ENCODE peak calls at places on chromosomes 1 and 21, in ten cellular contexts. U is lower leg skin, A is heart left ventricle, W is right lobe of liver, L is tibial nerve, I is sigmoid colon, F is breast epithelium, X is upper lobe of left lung, E is endothelial cell of umbilical vein, D is IMR-90. M is an unnamed sample.
A peak's percentile ranks its signal among the peaks of the same experiment; 100 is the strongest.

GRCh38 chr1:171110485-171111340 is 20.0 kb downstream of the FMO3 start:
- DNase-seq in X (no peak), I (no peak), A (no peak), D (peak; percentile 75), L (no peak), U (no peak), E (no peak), F (no peak), W (no peak), M (no peak)

GRCh38 chr1:8747879-8748825 is 69.3 kb downstream of the RERE start:
- DNase-seq in U (no peak), X (no peak), F (no peak), L (no peak), A (no peak), I (no peak), W (no peak), D (peak; percentile 41), E (no peak), M (no peak)

GRCh38 chr1:9912264-9912936 is 2.3 kb upstream of the CTNNBIP1 start:
- DNase-seq in A (no peak), X (no peak), F (no peak), W (no peak), U (no peak), L (no peak), I (no peak), E (no peak), D (no peak), M (no peak)

GRCh38 chr1:217889401-217889800 is 258.3 kb downstream of the SPATA17 start:
- DNase-seq in X (no peak), A (no peak), E (no peak), I (no peak), U (no peak), W (no peak), F (no peak), D (peak; percentile 2), L (no peak), M (no peak)

GRCh38 chr1:175218786-175219447 is 26.3 kb upstream of the KIAA0040 start:
- DNase-seq in X (no peak), D (no peak), E (no peak), L (no peak), U (no peak), F (no peak), A (no peak), I (no peak), W (no peak), M (no peak)

GRCh38 chr1:93690921-93691789 is 9.5 kb upstream of the BCAR3 start:
- DNase-seq in D (no peak), E (no peak), W (no peak), X (no peak), U (no peak), A (no peak), I (peak; percentile 46), L (no peak), F (no peak), M (no peak)

GRCh38 chr1:64962447-64962846 is 3.9 kb downstream of the JAK1 start:
- DNase-seq in L (no peak), X (no peak), F (no peak), I (no peak), A (no peak), E (no peak), D (no peak), W (no peak), U (no peak), M (no peak)

GRCh38 chr1:98078586-98078985 is 157.8 kb upstream of the DPYD start:
- DNase-seq in X (no peak), D (peak; percentile 52), I (no peak), L (no peak), F (no peak), U (no peak), E (no peak), A (no peak), W (no peak), M (no peak)

GRCh38 chr1:56469640-56470371 is 109.6 kb downstream of the PLPP3 start:
- DNase-seq in E (peak; percentile 62), U (no peak), F (no peak), X (peak; percentile 41), L (no peak), A (no peak), W (no peak), D (peak; percentile 57), I (no peak), M (no peak)

GRCh38 chr1:78340006-78340405 is 150.8 kb upstream of the PTGFR start:
- DNase-seq in F (no peak), D (peak; percentile 88), I (no peak), E (peak; percentile 56), X (no peak), A (no peak), L (no peak), W (no peak), U (no peak), M (no peak)

GRCh38 chr1:175459839-175460238 is 267.3 kb upstream of the KIAA0040 start:
- DNase-seq in L (no peak), X (no peak), W (no peak), D (no peak), E (no peak), I (no peak), F (no peak), A (no peak), U (no peak), M (no peak)

GRCh38 chr1:147243228-147243685 is 773 bp downstream of the CHD1L start:
- DNase-seq in D (peak; percentile 86), E (peak; percentile 70), L (peak; percentile 24), U (peak; percentile 21), A (peak; percentile 28), F (no peak), I (no peak), X (no peak), W (peak; percentile 60), M (no peak)

GRCh38 chr1:37020653-37021277 is 13.6 kb downstream of the GRIK3 start:
- DNase-seq in X (no peak), I (no peak), D (no peak), F (no peak), U (no peak), E (peak; percentile 2), L (no peak), W (no peak), A (no peak), M (no peak)

GRCh38 chr1:81443288-81443687 is 357.4 kb upstream of the ADGRL2 start:
- DNase-seq in X (no peak), E (no peak), F (no peak), U (no peak), L (no peak), D (no peak), W (no peak), I (no peak), A (no peak), M (no peak)

GRCh38 chr1:75273110-75273509 is 138.9 kb downstream of the LHX8 start:
- DNase-seq in D (no peak), W (no peak), I (no peak), F (no peak), E (no peak), X (no peak), U (no peak), L (no peak), A (no peak), M (no peak)

GRCh38 chr21:36847189-36847588 is 119.3 kb downstream of the HLCS start:
- DNase-seq in W (no peak), F (no peak), X (no peak), A (no peak), U (no peak), D (peak; percentile 85), I (no peak), E (peak; percentile 67), L (no peak), M (peak; percentile 31)

DNA sequence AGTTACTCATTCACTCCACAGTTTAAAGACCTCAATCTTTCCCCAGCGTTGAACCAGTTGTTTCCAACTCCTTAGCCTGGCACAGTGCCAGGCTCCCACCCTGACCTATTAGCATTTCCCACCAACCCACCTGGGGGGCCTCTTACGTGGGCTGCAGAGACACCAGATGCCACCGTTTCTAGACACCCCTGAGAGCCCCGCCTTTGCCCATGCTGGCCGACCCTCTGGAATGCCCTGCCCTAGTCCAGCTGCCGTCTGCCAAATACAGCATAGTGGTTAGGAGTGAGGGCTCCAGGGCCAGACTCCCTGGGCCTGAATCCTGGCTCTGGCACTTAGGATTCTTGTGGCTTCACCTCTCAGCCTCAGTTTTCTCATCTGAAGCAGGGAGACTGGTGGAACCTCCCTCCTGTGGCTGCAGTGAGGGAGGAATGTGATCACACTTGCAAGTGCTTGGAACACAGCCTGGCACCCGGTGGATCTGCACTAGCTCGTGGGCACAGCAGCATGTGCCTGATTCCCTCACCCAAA is 65.2 kb downstream of the TMCO4 start:
- DNase-seq in D (peak; percentile 27), F (no peak), E (no peak), W (no peak), A (no peak), X (no peak), U (no peak), I (peak; percentile 74), L (no peak), M (no peak)
- TF ChIP-seq CTCF in D (no peak), F (no peak), E (no peak), W (no peak), A (no peak), X (no peak), U (no peak), I (no peak), L (no peak), M (no peak)

GRCh38 chr1:248858096-248858890 is 592 bp downstream of the ZNF692 start:
- DNase-seq in E (peak; percentile 72), X (peak; percentile 84), L (peak; percentile 32), W (peak; percentile 76), A (peak; percentile 77), U (no peak), D (peak; percentile 64), F (peak; percentile 77), I (peak; percentile 87), M (peak; percentile 78)
- TF ChIP-seq POLR2A in E (no peak), X (peak; percentile 54), L (no peak), W (no peak), A (no peak), U (no peak), D (no peak), F (no peak), I (no peak), M (peak; percentile 46)

GRCh38 chr1:199422206-199422605 is 605.3 kb upstream of the NR5A2 start:
- DNase-seq in D (peak; percentile 55), I (no peak), A (no peak), X (peak; percentile 21), F (no peak), E (peak; percentile 53), U (no peak), L (no peak), W (no peak), M (no peak)
- TF ChIP-seq CTCF in D (peak; percentile 56), I (no peak), A (no peak), X (no peak), F (no peak), E (no peak), U (no peak), L (no peak), W (no peak), M (no peak)

DNA sequence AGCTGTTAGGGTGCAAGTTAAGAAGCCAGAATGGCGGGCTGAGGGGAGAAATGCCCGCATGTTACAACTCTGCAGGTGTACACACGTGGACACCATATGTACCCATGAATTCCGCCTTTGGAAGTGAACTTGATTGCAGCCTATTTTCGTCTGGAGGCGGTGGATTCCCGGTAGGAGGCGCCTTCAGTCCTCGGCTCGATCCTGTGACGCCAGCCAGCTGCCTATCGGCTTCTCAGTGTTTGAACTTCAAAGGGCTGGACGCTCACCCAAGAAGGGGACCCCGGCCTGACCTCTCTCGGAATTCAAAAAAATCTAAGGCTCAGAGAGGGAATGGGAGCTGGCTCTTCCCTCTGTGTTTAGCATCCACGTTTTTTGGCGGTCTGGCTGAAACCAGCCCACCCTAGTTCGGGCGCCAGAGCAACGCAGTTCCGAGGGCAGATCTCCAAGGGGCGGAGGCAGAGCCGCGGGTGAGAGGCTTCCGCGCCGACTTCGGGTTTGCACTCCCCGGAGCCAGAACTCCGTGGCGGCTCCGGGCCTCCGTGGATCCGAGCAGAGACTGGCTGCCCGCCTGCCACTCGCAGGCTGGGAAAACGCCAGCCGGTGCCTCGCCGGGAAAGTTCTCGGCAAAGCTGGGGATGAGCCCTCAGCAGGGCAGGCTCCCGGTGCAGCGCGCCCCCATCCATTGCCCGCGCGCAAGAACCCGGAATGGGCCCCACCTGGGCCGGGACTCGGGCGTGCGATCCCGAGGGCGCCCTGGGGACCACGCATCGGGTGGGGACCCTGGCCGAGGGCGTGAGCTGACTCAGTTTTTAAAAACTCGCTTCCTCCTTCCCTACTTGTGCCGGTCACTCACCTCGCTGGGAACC is 996 bp upstream of the TMEM51 start:
- DNase-seq in D (peak; percentile 91), A (peak; percentile 91), X (peak; percentile 91), E (peak; percentile 89), W (peak; percentile 74), I (peak; percentile 97), U (peak; percentile 70), L (peak; percentile 70), F (peak; percentile 86), M (peak; percentile 91)
- TF ChIP-seq POLR2A in D (peak; percentile 36), A (no peak), X (peak; percentile 64), E (no peak), W (peak; percentile 25), I (peak; percentile 37), U (no peak), L (no peak), F (peak; percentile 22), M (peak; percentile 66)